ENCODE peak calls at places on chromosomes 11 and 22, in seven cellular contexts. P, H, F, Z, R, G and S are unnamed samples.
A peak's percentile ranks its signal among the peaks of the same experiment; 100 is the strongest.

GRCh38 chr11:47318166-47318565 is 34.3 kb downstream of the MYBPC3 start:
- DNase-seq in P (no peak), H (no peak), F (no peak), Z (no peak), R (no peak), G (no peak), S (no peak)

GRCh38 chr11:60918251-60918940 is 4.4 kb downstream of the TMEM109 start:
- DNase-seq in P (no peak), H (no peak), F (no peak), Z (no peak), R (no peak), G (no peak), S (no peak)

GRCh38 chr11:15625691-15626090 is 511.0 kb downstream of the INSC start:
- DNase-seq in P (no peak), H (no peak), F (no peak), Z (no peak), R (no peak), G (no peak), S (no peak)

GRCh38 chr11:9231848-9232177 is 33.3 kb downstream of the DENND5A start:
- DNase-seq in P (peak; percentile 10), H (peak; percentile 22), F (no peak), Z (no peak), R (no peak), G (peak; percentile 94), S (no peak)

GRCh38 chr11:66787934-66788758 is 55.1 kb upstream of the RCE1 start:
- DNase-seq in P (no peak), H (no peak), F (no peak), Z (no peak), R (no peak), G (no peak), S (no peak)

GRCh38 chr11:115745545-115746265 is 241.5 kb upstream of the CADM1 start:
- DNase-seq in P (no peak), H (no peak), F (no peak), Z (no peak), R (peak; percentile 6), G (no peak), S (no peak)

GRCh38 chr22:22214819-22215329 is 29.7 kb upstream of the VPREB1 start:
- DNase-seq in P (no peak), H (no peak), F (no peak), Z (no peak), R (no peak), G (no peak), S (no peak)

GRCh38 chr22:30763815-30764686 is 69.4 kb downstream of the OSBP2 start:
- DNase-seq in P (peak; percentile 73), H (peak; percentile 37), F (no peak), Z (peak; percentile 21), R (no peak), G (peak; percentile 27), S (peak; percentile 46)

GRCh38 chr22:39652990-39653786 is 82.6 kb downstream of the CACNA1I start:
- DNase-seq in P (no peak), H (no peak), F (no peak), Z (no peak), R (no peak), G (no peak), S (no peak)

GRCh38 chr11:65640483-65641207 is 2.7 kb downstream of the SIPA1 start:
- DNase-seq in P (no peak), H (no peak), F (peak; percentile 63), Z (no peak), R (no peak), G (peak; percentile 52), S (no peak)

GRCh38 chr22:43152355-43153071 is 1.2 kb downstream of the TSPO start:
- DNase-seq in P (peak; percentile 27), H (no peak), F (peak; percentile 78), Z (peak; percentile 32), R (peak; percentile 39), G (no peak), S (no peak)

GRCh38 chr11:122559734-122560382 is 95.7 kb upstream of the UBASH3B start:
- DNase-seq in P (no peak), H (no peak), F (no peak), Z (no peak), R (no peak), G (no peak), S (no peak)